ENCODE peak calls at places on chromosome 20, in seven cellular contexts. I is T-cell; U is kidney glomerular epithelial cell; B is naive thymus-derived CD4-positive, alpha-beta T cell; D is AG04450; K is type B pancreatic cell; L is Ammon's horn. M is an unnamed sample.

GRCh38 chr20:48711696-48712464 is 115.9 kb downstream of the PREX1 start:
- DNase-seq in I (no peak), U (no peak), B (no peak), D (no peak), K (no peak), L (no peak), M (no peak)

GRCh38 chr20:36483919-36484808 is 57.2 kb upstream of the MYL9 start:
- DNase-seq in I (no peak), U (no peak), B (no peak), D (no peak), K (no peak), L (no peak), M (no peak)

GRCh38 chr20:50037575-50037974 is 54.8 kb downstream of the SNAI1 start:
- DNase-seq in I (no peak), U (no peak), B (no peak), D (no peak), K (no peak), L (no peak), M (no peak)

GRCh38 chr20:39674842-39675241 is 712.7 kb downstream of the DHX35 start:
- DNase-seq in I (no peak), U (no peak), B (no peak), D (no peak), K (no peak), L (no peak), M (no peak)

GRCh38 chr20:44056010-44056698 is 130.8 kb downstream of the JPH2 start:
- DNase-seq in I (peak), U (peak), B (no peak), D (no peak), K (peak), L (peak), M (peak)

GRCh38 chr20:17615645-17616479 is 46.0 kb downstream of the DSTN start:
- DNase-seq in I (no peak), U (no peak), B (peak), D (no peak), K (no peak), L (no peak), M (no peak)

GRCh38 chr20:4916991-4917881 is 84.1 kb downstream of the SLC23A2 start:
- DNase-seq in I (no peak), U (peak), B (no peak), D (no peak), K (no peak), L (no peak), M (no peak)

GRCh38 chr20:32451340-32451681 is 93.2 kb downstream of the ASXL1 start:
- DNase-seq in I (no peak), U (no peak), B (no peak), D (no peak), K (no peak), L (no peak), M (no peak)

GRCh38 chr20:37880726-37881591 is 22.0 kb upstream of the VSTM2L start:
- DNase-seq in I (no peak), U (no peak), B (no peak), D (no peak), K (no peak), L (no peak), M (no peak)

GRCh38 chr20:58971429-58971828 is 9.6 kb upstream of the NELFCD start:
- DNase-seq in I (no peak), U (no peak), B (no peak), D (no peak), K (no peak), L (no peak), M (no peak)

GRCh38 chr20:7375905-7376304 is 564.4 kb downstream of the HAO1 start:
- DNase-seq in I (no peak), U (peak), B (no peak), D (no peak), K (no peak), L (no peak), M (no peak)

GRCh38 chr20:14617123-14617522 is 279.7 kb upstream of the FLRT3 start:
- DNase-seq in I (no peak), U (peak), B (no peak), D (no peak), K (no peak), L (no peak), M (peak)

GRCh38 chr20:57403216-57403615 is 12.0 kb downstream of the RBM38 start:
- DNase-seq in I (no peak), U (no peak), B (no peak), D (no peak), K (no peak), L (no peak), M (no peak)

GRCh38 chr20:62426678-62427077 is 661 bp downstream of the RBBP8NL start:
- DNase-seq in I (no peak), U (no peak), B (no peak), D (no peak), K (no peak), L (no peak), M (no peak)

GRCh38 chr20:54510546-54511129 is 35.2 kb downstream of the DOK5 start:
- DNase-seq in I (no peak), U (no peak), B (no peak), D (no peak), K (no peak), L (peak), M (no peak)

M was measured in A549.